ENCODE peak calls at places on chromosomes 3 and 15, in eight cellular contexts. D is CD4-positive, alpha-beta memory T cell; M is Peyer's patch; V is cardiac muscle cell; U is stomach; X is fibroblast of lung; C is A673; R is lower lobe of right lung. T is an unnamed sample. For H3K36me3, the result is how much of the 10 kb centered on the place peaks cover.

GRCh38 chr15:57054351-57054750 is 135.9 kb downstream of the TCF12 start:
- DNase-seq in V (no peak), C (peak), R (no peak), X (no peak), D (no peak), U (no peak), M (no peak), T (no peak)

GRCh38 chr3:121670676-121671075 is 10.0 kb upstream of the HCLS1 start:
- DNase-seq in X (no peak), V (no peak), U (no peak), D (no peak), R (no peak), M (no peak), C (no peak), T (no peak)

GRCh38 chr3:10950476-10951294 is 41.9 kb upstream of the SLC6A1 start:
- DNase-seq in X (peak), V (peak), M (no peak), C (peak), D (no peak), U (no peak), R (no peak), T (no peak)

GRCh38 chr15:65336369-65336766 is 31.9 kb downstream of the RNU5B-1 start:
- DNase-seq in R (no peak), V (no peak), U (no peak), X (no peak), D (no peak), M (no peak), C (no peak), T (no peak)

GRCh38 chr3:4994823-4995499 is 15.7 kb downstream of the BHLHE40 start:
- DNase-seq in M (no peak), C (no peak), V (no peak), X (peak), D (no peak), U (peak), R (no peak), T (no peak)

GRCh38 chr15:84824260-84824690 is 7.1 kb downstream of the ALPK3 start:
- DNase-seq in C (no peak), M (no peak), X (peak), V (no peak), D (no peak), R (no peak), U (no peak), T (no peak)

GRCh38 chr3:120093119-120093922 is 926 bp downstream of the GSK3B start:
- DNase-seq in X (peak), M (no peak), D (peak), R (no peak), V (peak), U (no peak), C (peak), T (peak)

GRCh38 chr15:71329509-71330260 is 214.4 kb downstream of the THSD4 start:
- DNase-seq in V (peak), C (no peak), M (no peak), U (no peak), X (peak), D (no peak), R (no peak), T (no peak)

GRCh38 chr3:117853923-117854322 is 1144.3 kb downstream of the TUSC7 start:
- DNase-seq in V (no peak), D (no peak), C (no peak), R (no peak), X (peak), M (no peak), U (no peak), T (no peak)

GRCh38 chr15:96270581-96271172 is 59.8 kb upstream of the NR2F2 start:
- DNase-seq in R (no peak), C (no peak), D (no peak), V (no peak), X (peak), M (no peak), U (no peak), T (no peak)

GRCh38 chr3:159157275-159157674 is 355.4 kb downstream of the MFSD1 start:
- DNase-seq in X (no peak), V (no peak), U (no peak), M (no peak), D (no peak), C (no peak), R (no peak), T (no peak)

GRCh38 chr3:188955919-188956318 is 215.9 kb upstream of the TPRG1 start:
- DNase-seq in X (peak), M (no peak), U (no peak), V (no peak), D (no peak), C (no peak), R (no peak), T (no peak)

GRCh38 chr3:105780114-105780513 is 88.7 kb downstream of the CBLB start:
- DNase-seq in X (peak), R (no peak), D (no peak), C (no peak), U (no peak), V (no peak), M (no peak), T (no peak)

DNA sequence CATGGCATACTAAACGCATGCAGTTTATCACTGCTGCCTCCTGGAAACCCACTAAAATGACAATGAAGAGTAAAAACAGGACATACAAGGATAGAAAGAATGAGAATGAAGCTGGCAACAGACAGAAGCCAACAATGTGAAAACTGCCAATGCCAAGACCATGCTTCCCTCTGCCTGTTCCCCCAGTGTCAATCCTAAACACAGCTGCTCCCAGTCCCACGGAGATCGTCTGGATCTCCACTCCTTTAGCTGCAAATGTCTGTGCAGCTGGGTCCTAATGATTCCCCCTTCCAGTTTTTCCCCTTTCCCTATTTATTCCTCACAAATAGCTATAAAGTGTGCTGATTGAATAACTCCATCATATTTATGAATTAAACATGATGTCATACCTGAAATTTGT is 16.1 kb downstream of the LEO1 start:
- DNase-seq in U (no peak), V (no peak), R (no peak), M (no peak), X (no peak), D (no peak), C (no peak), T (no peak)
- H3K36me3 ChIP-seq in U (half or more), V (half or more), R (half or more), M (half or more), X (under half), D (half or more), C (half or more), T (under half)

GRCh38 chr3:45309876-45310275 is 78.5 kb upstream of the LARS2 start:
- DNase-seq in X (no peak), M (no peak), C (peak), V (no peak), D (no peak), R (no peak), U (no peak), T (no peak)

GRCh38 chr3:45312836-45313493 is 75.4 kb upstream of the LARS2 start:
- DNase-seq in M (no peak), C (no peak), X (no peak), U (no peak), D (no peak), R (no peak), V (no peak), T (no peak)

GRCh38 chr3:45313743-45314403 is 74.5 kb upstream of the LARS2 start:
- DNase-seq in M (no peak), C (no peak), V (no peak), U (no peak), R (no peak), X (no peak), D (no peak), T (no peak)

GRCh38 chr3:45311953-45312795 is 76.2 kb upstream of the LARS2 start:
- DNase-seq in D (no peak), U (no peak), V (no peak), R (no peak), C (no peak), X (no peak), M (no peak), T (no peak)

GRCh38 chr3:45311327-45311726 is 77.0 kb upstream of the LARS2 start:
- DNase-seq in M (no peak), D (no peak), C (no peak), U (no peak), V (no peak), X (no peak), R (no peak), T (no peak)
- H3K27ac ChIP-seq in M (no peak), D (no peak), C (no peak), U (no peak), V (no peak), X (no peak), R (no peak), T (no peak)

DNA sequence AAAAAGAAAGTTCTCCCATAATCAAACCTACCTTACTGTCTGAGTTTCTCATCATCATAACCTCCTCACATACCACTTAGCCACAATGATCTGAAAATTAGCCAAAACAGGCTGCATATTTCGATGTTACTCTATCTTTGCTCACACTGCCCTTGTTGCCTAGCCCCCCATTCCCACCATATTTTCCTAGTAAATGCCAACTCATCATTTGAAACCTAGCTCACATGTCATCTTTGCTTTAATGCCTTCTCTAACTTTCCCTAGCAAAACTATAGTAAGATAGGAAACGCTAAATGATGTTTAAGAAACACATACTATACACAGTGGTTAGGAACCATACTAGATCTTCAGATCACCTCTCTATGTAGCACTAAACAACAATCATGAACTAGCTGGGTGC is 64.9 kb downstream of the INO80 start:
- DNase-seq in C (no peak), R (no peak), M (no peak), X (no peak), V (no peak), U (no peak), D (no peak), T (no peak)
- H3K36me3 ChIP-seq in C (half or more), R (half or more), M (half or more), X (under half), V (half or more), U (half or more), D (under half), T (half or more)

GRCh38 chr3:57805674-57806073 is 49.6 kb downstream of the SLMAP start:
- DNase-seq in C (no peak), U (no peak), R (no peak), X (peak), V (no peak), M (no peak), D (no peak), T (no peak)

GRCh38 chr3:57808961-57809608 is 53.0 kb downstream of the SLMAP start:
- DNase-seq in X (no peak), M (no peak), D (no peak), C (no peak), U (no peak), V (no peak), R (no peak), T (no peak)

GRCh38 chr3:57810048-57810447 is 53.9 kb downstream of the SLMAP start:
- DNase-seq in C (no peak), D (no peak), U (no peak), X (no peak), M (no peak), R (no peak), V (no peak), T (no peak)

GRCh38 chr3:57810471-57811144 is 54.5 kb downstream of the SLMAP start:
- DNase-seq in X (no peak), C (no peak), V (no peak), D (no peak), R (no peak), U (no peak), M (no peak), T (no peak)

DNA sequence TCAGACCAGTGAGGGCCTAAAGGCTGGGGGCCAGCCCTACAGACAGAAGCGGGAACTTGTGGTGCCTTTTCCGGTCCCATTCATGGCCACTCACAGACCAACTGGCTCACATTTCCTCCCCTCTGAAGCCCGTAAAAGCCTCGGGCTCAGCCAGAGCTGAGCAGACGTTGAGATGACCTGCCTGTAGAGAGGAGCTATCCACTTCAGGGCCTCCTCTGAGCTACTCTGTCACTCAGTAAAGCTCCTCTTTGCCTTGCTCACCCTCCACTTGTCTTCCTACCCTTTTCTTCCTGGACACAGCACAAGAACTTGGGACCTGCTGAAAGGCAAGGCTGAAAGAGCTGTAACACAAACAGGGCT is 53.5 kb downstream of the SLMAP start:
- DNase-seq in V (peak), X (no peak), C (no peak), U (no peak), R (no peak), D (no peak), M (no peak), T (no peak)
- H3K27ac ChIP-seq in V (no peak), X (no peak), C (no peak), U (no peak), R (no peak), D (no peak), M (no peak), T (no peak)

GRCh38 chr3:181363231-181363630 is 348.5 kb upstream of the SOX2 start:
- DNase-seq in X (no peak), D (no peak), C (no peak), U (no peak), R (no peak), M (no peak), V (no peak), T (no peak)
- H3K36me3 ChIP-seq in X (under half), D (under half), C (under half), U (under half), R (under half), M (under half), V (under half), T (under half)

DNA sequence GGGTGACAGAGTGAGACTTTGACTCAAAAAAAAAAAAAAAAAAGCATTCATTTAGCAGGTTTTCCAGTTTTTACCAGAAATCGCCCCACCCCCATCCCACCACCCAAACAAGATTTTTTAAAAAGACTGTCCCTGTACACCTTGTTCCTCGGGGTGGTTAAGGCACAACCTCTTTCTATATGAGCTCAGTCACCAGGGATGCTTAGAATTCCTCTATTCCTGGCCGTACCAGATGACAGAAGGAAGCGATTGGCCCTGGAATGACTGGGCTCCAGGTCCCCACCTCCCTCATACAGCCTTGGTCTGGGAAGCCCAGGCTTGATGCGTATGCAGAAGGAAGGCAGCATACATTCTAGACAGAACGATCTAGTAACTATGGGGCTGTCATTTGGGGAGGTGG is 25.6 kb downstream of the IDH2 start:
- DNase-seq in D (no peak), X (no peak), U (no peak), C (no peak), M (no peak), R (no peak), V (no peak), T (no peak)
- H3K27ac ChIP-seq in D (no peak), X (no peak), U (peak), C (no peak), M (no peak), R (no peak), V (no peak), T (no peak)

DNA sequence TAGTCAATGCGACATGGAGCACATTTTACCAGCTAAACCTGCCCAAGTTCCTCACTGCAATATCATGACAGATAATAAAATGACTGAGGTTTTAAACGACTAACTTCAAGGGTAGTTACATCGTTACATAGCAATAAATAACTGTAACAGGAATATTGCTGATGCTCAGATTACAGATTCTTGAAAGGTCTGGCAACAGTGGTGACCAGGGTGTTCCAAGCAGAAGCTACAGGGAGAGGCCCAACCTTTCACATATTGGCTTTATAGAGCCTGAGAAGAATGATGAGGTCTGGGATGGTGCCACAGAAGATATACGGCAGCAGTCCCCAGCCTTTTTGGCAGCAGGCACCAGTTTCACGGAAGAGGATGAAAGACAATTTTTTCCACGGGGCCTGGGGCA is 51.1 kb upstream of the CSPG5 start:
- DNase-seq in V (no peak), C (no peak), U (no peak), D (no peak), X (no peak), R (no peak), M (no peak), T (no peak)
- H3K36me3 ChIP-seq in V (under half), C (half or more), U (half or more), D (half or more), X (under half), R (half or more), M (half or more), T (half or more)